ENCODE peak calls at places on chromosome 3, in seven cellular contexts. S is activated CD8-positive, alpha-beta T cell treated with anti-CD3 and anti-CD28 coated beads for 36 hours; Q is activated B cell treated with CpG ODN at 0.5 μM for 24 hours; V is AG04449; I is stimulated activated CD4-positive, alpha-beta T cell treated with anti-CD3 and anti-CD28 coated beads, Interleukin-1b, Interleukin-23, amount 100 ng/mL, for 24 hours; J is activated naive CD8-positive, alpha-beta T cell treated with anti-CD3 and anti-CD28 coated beads, Interleukin-2, amount 50 U/mL, for 16 hours; N is GM18507. B is an unnamed sample.

GRCh38 chr3:51673181-51673801 is 2.2 kb downstream of the TEX264 start:
- DNase-seq in Q (no peak), S (no peak), J (no peak), V (no peak), I (no peak), N (no peak), B (no peak)

GRCh38 chr3:165210132-165210531 is 13.9 kb upstream of the SLITRK3 start:
- DNase-seq in N (no peak), S (no peak), V (no peak), I (no peak), J (no peak), Q (no peak), B (peak)

GRCh38 chr3:133754455-133754854 is 8.3 kb downstream of the TF start:
- DNase-seq in Q (no peak), S (no peak), N (no peak), J (no peak), I (no peak), V (no peak), B (no peak)

GRCh38 chr3:111359261-111360030 is 182.6 kb upstream of the CD96 start:
- DNase-seq in J (no peak), N (no peak), Q (no peak), S (no peak), I (no peak), V (no peak), B (no peak)

GRCh38 chr3:191290311-191291025 is 38.7 kb upstream of the CCDC50 start:
- DNase-seq in V (no peak), Q (no peak), S (no peak), N (no peak), I (no peak), J (no peak), B (no peak)

GRCh38 chr3:61117045-61117898 is 134.0 kb downstream of the FHIT start:
- DNase-seq in J (no peak), V (no peak), N (no peak), Q (no peak), S (no peak), I (no peak), B (no peak)

GRCh38 chr3:130906374-130906995 is 12.6 kb downstream of the ATP2C1 start:
- DNase-seq in V (no peak), S (no peak), J (no peak), I (no peak), Q (no peak), N (no peak), B (no peak)

GRCh38 chr3:180085122-180085710 is 48.5 kb upstream of the PEX5L start:
- DNase-seq in Q (no peak), J (no peak), N (no peak), S (no peak), I (no peak), V (no peak), B (peak)

GRCh38 chr3:11477286-11477935 is 166.3 kb downstream of the VGLL4 start:
- DNase-seq in S (no peak), V (peak), Q (no peak), N (no peak), J (no peak), I (no peak), B (no peak)

GRCh38 chr3:157856078-157856939 is 249.9 kb downstream of the SHOX2 start:
- DNase-seq in I (no peak), S (no peak), J (no peak), N (no peak), V (no peak), Q (no peak), B (peak)

GRCh38 chr3:66858656-66859381 is 139.3 kb upstream of the KBTBD8 start:
- DNase-seq in Q (no peak), J (no peak), S (no peak), V (no peak), N (no peak), I (no peak), B (no peak)

GRCh38 chr3:136547293-136547692 is 204.9 kb downstream of the STAG1 start:
- DNase-seq in S (no peak), V (no peak), I (no peak), J (no peak), Q (no peak), N (no peak), B (peak)

GRCh38 chr3:158395421-158395820 is 175.6 kb upstream of the MLF1 start:
- DNase-seq in I (no peak), S (no peak), Q (no peak), V (no peak), J (no peak), N (no peak), B (no peak)

GRCh38 chr3:78726545-78726944 is 1041.3 kb downstream of the ROBO1 start:
- DNase-seq in J (no peak), V (no peak), N (no peak), I (no peak), Q (no peak), S (no peak), B (no peak)

GRCh38 chr3:190326930-190327329 is 4.7 kb upstream of the CLDN1 start:
- DNase-seq in S (no peak), Q (no peak), N (no peak), J (no peak), V (no peak), I (no peak), B (no peak)

GRCh38 chr3:114152519-114153151 is 26.2 kb downstream of the DRD3 start:
- DNase-seq in S (peak), Q (peak), V (no peak), J (peak), I (peak), N (peak), B (peak)

GRCh38 chr3:166696104-166696503 is 684.0 kb downstream of the ZBBX start:
- DNase-seq in I (no peak), S (no peak), J (no peak), V (no peak), Q (no peak), N (no peak), B (no peak)

GRCh38 chr3:150603888-150604319 is 783 bp downstream of the SELENOT start:
- DNase-seq in N (no peak), I (no peak), V (no peak), S (no peak), J (no peak), Q (no peak), B (peak)

GRCh38 chr3:140720242-140720641 is 42.4 kb downstream of the TRIM42 start:
- DNase-seq in Q (no peak), J (no peak), I (no peak), V (no peak), S (no peak), N (no peak), B (no peak)

GRCh38 chr3:42520336-42520735 is 17.9 kb downstream of the VIPR1 start:
- DNase-seq in S (no peak), V (no peak), J (no peak), Q (no peak), N (no peak), I (no peak), B (no peak)

GRCh38 chr3:135809038-135809437 is 156.5 kb upstream of the PPP2R3A start:
- DNase-seq in I (no peak), S (no peak), V (no peak), J (no peak), N (no peak), Q (no peak), B (peak)

B was measured in COR-L47.